ENCODE peak calls at places on chromosomes 16 and 17, in four cellular contexts. E is HCT116, Y is K562, U is HepG2. P is an unnamed sample.

GRCh38 chr17:48995871-48996695 is 1.1 kb upstream of the IGF2BP1 start:
- DNase-seq in Y (peak; percentile 92), U (peak; percentile 93), E (no peak), P (peak; percentile 65)

GRCh38 chr17:13909901-13910519 is 159.3 kb upstream of the COX10 start:
- DNase-seq in U (no peak), E (no peak), Y (no peak), P (no peak)

GRCh38 chr16:56423584-56424403 is 1.6 kb downstream of the AMFR start:
- DNase-seq in E (no peak), U (peak; percentile 39), Y (peak; percentile 50), P (peak; percentile 11)

GRCh38 chr16:4298761-4299522 is 16.9 kb upstream of the GLIS2 start:
- DNase-seq in E (peak; percentile 80), U (no peak), Y (peak; percentile 71), P (peak; percentile 53)

GRCh38 chr17:40538019-40538935 is 27.0 kb downstream of the CCR7 start:
- DNase-seq in Y (no peak), U (no peak), E (no peak), P (no peak)

GRCh38 chr17:17943281-17943984 is 28.8 kb downstream of the TOM1L2 start:
- DNase-seq in Y (no peak), E (no peak), U (no peak), P (no peak)

GRCh38 chr17:63420868-63421680 is 25.0 kb downstream of the CYB561 start:
- DNase-seq in E (no peak), Y (no peak), U (no peak), P (no peak)

GRCh38 chr16:22270525-22270924 is 26.7 kb upstream of the POLR3E start:
- DNase-seq in U (no peak), E (no peak), Y (no peak), P (no peak)

GRCh38 chr17:44754276-44754675 is 4.5 kb upstream of the ADAM11 start:
- DNase-seq in U (no peak), E (no peak), Y (no peak), P (no peak)

GRCh38 chr17:75878174-75878998 is at the start of gene TRIM47:
- DNase-seq in U (peak; percentile 83), E (no peak), Y (peak; percentile 73), P (peak; percentile 81)

GRCh38 chr17:73308017-73308823 is 3.6 kb downstream of the CDC42EP4 start:
- DNase-seq in U (peak; percentile 91), E (peak; percentile 86), Y (peak; percentile 95), P (no peak)

GRCh38 chr16:11328172-11329079 is 16.8 kb upstream of the RMI2 start:
- DNase-seq in E (peak; percentile 62), U (no peak), Y (no peak), P (no peak)

GRCh38 chr16:11848842-11849241 is 2.5 kb downstream of the RSL1D1 start:
- DNase-seq in U (no peak), E (no peak), Y (no peak), P (no peak)

GRCh38 chr17:66461343-66461995 is 159.1 kb downstream of the PRKCA start:
- DNase-seq in E (no peak), Y (no peak), U (no peak), P (no peak)

GRCh38 chr17:16950488-16950887 is 21.4 kb downstream of the TNFRSF13B start:
- DNase-seq in E (no peak), Y (no peak), U (no peak), P (no peak)

GRCh38 chr17:78450696-78451344 is 72.4 kb downstream of the PGS1 start:
- DNase-seq in U (no peak), Y (no peak), E (no peak), P (no peak)

GRCh38 chr16:9062301-9062700 is 29.1 kb upstream of the HAPSTR1 start:
- DNase-seq in Y (no peak), E (no peak), U (no peak), P (no peak)

GRCh38 chr17:1034652-1035210 is 37.8 kb downstream of the TIMM22 start:
- DNase-seq in E (no peak), Y (no peak), U (no peak), P (no peak)

GRCh38 chr17:68507581-68507980 is 4.6 kb upstream of the PRKAR1A start:
- DNase-seq in E (no peak), Y (no peak), U (no peak), P (no peak)

GRCh38 chr17:64202683-64203430 is 60.2 kb downstream of the TEX2 start:
- DNase-seq in E (no peak), Y (peak; percentile 12), U (peak; percentile 55), P (peak; percentile 47)

GRCh38 chr16:28192811-28193529 is 18.8 kb downstream of the XPO6 start:
- DNase-seq in Y (no peak), E (no peak), U (no peak), P (no peak)

GRCh38 chr17:69854381-69854780 is 220.6 kb upstream of the KCNJ16 start:
- DNase-seq in Y (no peak), E (no peak), U (no peak), P (no peak)

GRCh38 chr16:17657037-17657436 is 186.3 kb upstream of the XYLT1 start:
- DNase-seq in E (no peak), U (no peak), Y (no peak), P (no peak)

GRCh38 chr17:74513987-74514631 is 17.2 kb downstream of the CD300LB start:
- DNase-seq in E (peak; percentile 88), Y (peak; percentile 15), U (peak; percentile 40), P (no peak)

GRCh38 chr16:68470461-68471150 is 22.3 kb upstream of the SMPD3 start:
- DNase-seq in Y (no peak), U (no peak), E (no peak), P (no peak)

GRCh38 chr16:10098991-10099390 is 83.2 kb downstream of the GRIN2A start:
- DNase-seq in E (no peak), Y (no peak), U (no peak), P (no peak)

GRCh38 chr17:20266806-20267458 is 200.4 kb downstream of the LGALS9B start:
- DNase-seq in E (no peak), U (no peak), Y (peak; percentile 75), P (no peak)

GRCh38 chr17:79904865-79905264 is 65.6 kb upstream of the CBX4 start:
- DNase-seq in Y (no peak), E (no peak), U (no peak), P (no peak)

GRCh38 chr17:10059684-10060211 is 138.7 kb downstream of the GAS7 start:
- DNase-seq in Y (no peak), E (no peak), U (no peak), P (no peak)

GRCh38 chr17:57455063-57455914 is 199.0 kb downstream of the MSI2 start:
- DNase-seq in Y (no peak), E (no peak), U (no peak), P (no peak)

GRCh38 chr17:17103160-17103559 is 60.9 kb downstream of the MPRIP start:
- DNase-seq in Y (no peak), U (peak; percentile 18), E (no peak), P (no peak)

GRCh38 chr16:84527486-84528269 is 23.2 kb upstream of the MEAK7 start:
- DNase-seq in Y (no peak), U (no peak), E (no peak), P (no peak)

GRCh38 chr17:73103661-73104335 is 11.3 kb upstream of the SLC39A11 start:
- DNase-seq in E (no peak), Y (no peak), U (no peak), P (no peak)

GRCh38 chr17:1076299-1076981 is 79.5 kb downstream of the TIMM22 start:
- DNase-seq in E (no peak), Y (no peak), U (no peak), P (no peak)

GRCh38 chr17:38706625-38707298 is 1.7 kb downstream of the MLLT6 start:
- DNase-seq in E (no peak), Y (peak; percentile 57), U (no peak), P (no peak)

GRCh38 chr17:6304894-6305612 is 129.9 kb downstream of the AIPL1 start:
- DNase-seq in E (no peak), Y (no peak), U (no peak), P (no peak)

GRCh38 chr17:72173475-72174116 is 52.8 kb downstream of the SOX9 start:
- DNase-seq in E (no peak), U (peak; percentile 70), Y (no peak), P (no peak)

GRCh38 chr16:48619547-48619946 is 9.6 kb upstream of the N4BP1 start:
- DNase-seq in U (no peak), E (no peak), Y (no peak), P (no peak)

GRCh38 chr16:23286131-23286532 is 16.0 kb upstream of the SCNN1B start:
- DNase-seq in Y (no peak), E (no peak), U (no peak), P (no peak)

GRCh38 chr16:5024632-5025031 is 9.1 kb downstream of the NAGPA start:
- DNase-seq in U (no peak), Y (no peak), E (peak; percentile 24), P (no peak)

GRCh38 chr17:81906476-81907218 is 4.6 kb downstream of the PCYT2 start:
- DNase-seq in E (no peak), U (no peak), Y (no peak), P (no peak)
- TF ChIP-seq ELF1 in E (no peak), U (no peak), Y (no peak), P (no peak)

GRCh38 chr16:1361685-1362360 is 10.1 kb downstream of the GNPTG start:
- DNase-seq in E (no peak), U (no peak), Y (no peak), P (no peak)

GRCh38 chr16:1364510-1364909 is 12.8 kb downstream of the GNPTG start:
- DNase-seq in E (no peak), Y (no peak), U (no peak), P (no peak)

GRCh38 chr16:1366060-1366711 is 14.5 kb downstream of the GNPTG start:
- DNase-seq in E (no peak), Y (no peak), U (no peak), P (no peak)

GRCh38 chr16:1362807-1363206 is 11.1 kb downstream of the GNPTG start:
- DNase-seq in U (no peak), E (no peak), Y (no peak), P (no peak)

DNA sequence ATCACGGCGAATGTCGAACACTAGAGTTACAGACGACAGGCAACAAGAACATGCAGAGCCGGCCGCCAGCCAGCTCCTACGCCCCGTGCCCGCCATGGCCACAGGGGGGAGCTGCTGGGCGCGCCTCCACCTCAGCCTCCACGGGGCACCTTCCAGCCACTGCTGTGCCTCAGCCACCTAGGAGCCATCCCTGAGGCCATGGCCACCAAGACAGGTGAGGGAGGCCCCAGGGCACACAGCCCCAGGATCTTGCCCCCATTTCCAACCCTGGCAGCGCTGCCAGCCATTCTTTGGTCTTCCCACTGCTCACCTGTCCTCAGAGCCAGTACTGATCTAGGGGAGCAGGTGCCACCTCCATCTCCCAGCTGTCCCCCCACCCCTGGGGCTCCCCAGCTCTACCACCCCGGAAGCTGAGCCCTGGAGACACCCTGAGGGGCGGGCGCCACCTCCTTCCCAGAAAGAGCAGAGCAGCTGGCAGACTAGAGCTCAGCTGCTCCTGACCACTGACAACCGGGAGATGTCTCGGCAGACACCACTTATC is 11.8 kb downstream of the GNPTG start:
- DNase-seq in E (peak; percentile 23), Y (peak; percentile 78), U (peak; percentile 30), P (peak; percentile 88)
- TF ChIP-seq ELF1 in E (no peak), Y (no peak), U (no peak), P (no peak)

GRCh38 chr16:59204589-59204988 is 470.5 kb upstream of the GOT2 start:
- DNase-seq in U (no peak), Y (no peak), E (no peak), P (no peak)
- TF ChIP-seq ELF1 in U (no peak), Y (no peak), E (no peak), P (no peak)

DNA sequence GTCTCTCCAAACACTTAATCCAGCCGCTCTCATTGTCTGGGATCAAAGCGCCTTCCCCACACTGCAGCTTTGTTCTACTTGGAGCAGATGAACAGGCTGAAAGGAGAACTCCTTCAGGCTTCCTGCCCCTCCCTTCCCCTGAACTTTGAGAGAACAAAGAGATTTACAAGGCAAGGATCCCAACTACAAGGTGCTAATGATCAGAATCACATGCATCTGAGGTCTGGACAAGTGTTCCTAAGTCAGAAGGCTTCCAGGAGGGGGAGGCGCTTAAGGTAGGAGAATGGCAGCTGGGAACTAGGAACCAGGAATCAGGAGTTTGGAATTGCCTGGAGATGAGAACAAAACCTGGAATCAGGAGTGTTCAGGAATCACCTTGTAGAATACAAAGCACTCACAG is 606.3 kb upstream of the CDH11 start:
- DNase-seq in Y (no peak), U (no peak), E (no peak), P (no peak)
- TF ChIP-seq ELF1 in Y (no peak), U (no peak), E (no peak), P (no peak)

P was measured in SK-N-SH.